ENCODE peak calls at places on chromosomes 2 and 18, in ten cellular contexts. One of them, this sample, is unnamed.

GRCh38 chr2:147331790-147332419 is 512.9 kb upstream of the ACVR2A start:
- DNase-seq in Kasumi-1: peak
- DNase-seq in right cardiac atrium: no peak
- DNase-seq in tibial artery: no peak
- DNase-seq in NCI-H446: peak
- DNase-seq in aorta: no peak
- DNase-seq in foreskin fibroblast: peak
- DNase-seq in NCI-H1694 treated with DMSO at 0.1 percent for 48 hours: peak
- DNase-seq in NCI-H1092 treated with DMSO at 0.1 percent for 48 hours: peak
- DNase-seq in NAMALWA: peak
- DNase-seq in this sample: no peak

GRCh38 chr2:23249348-23249747 is 135.6 kb upstream of the KLHL29 start:
- DNase-seq in Kasumi-1: no peak
- DNase-seq in right cardiac atrium: no peak
- DNase-seq in tibial artery: peak
- DNase-seq in NCI-H446: peak
- DNase-seq in aorta: peak
- DNase-seq in foreskin fibroblast: no peak
- DNase-seq in NCI-H1694 treated with DMSO at 0.1 percent for 48 hours: no peak
- DNase-seq in NCI-H1092 treated with DMSO at 0.1 percent for 48 hours: no peak
- DNase-seq in NAMALWA: no peak
- DNase-seq in this sample: no peak

GRCh38 chr2:226875438-226876225 is 39.8 kb downstream of the RHBDD1 start:
- DNase-seq in Kasumi-1: no peak
- DNase-seq in right cardiac atrium: no peak
- DNase-seq in tibial artery: no peak
- DNase-seq in NCI-H446: no peak
- DNase-seq in aorta: no peak
- DNase-seq in foreskin fibroblast: no peak
- DNase-seq in NCI-H1694 treated with DMSO at 0.1 percent for 48 hours: no peak
- DNase-seq in NCI-H1092 treated with DMSO at 0.1 percent for 48 hours: no peak
- DNase-seq in NAMALWA: no peak
- DNase-seq in this sample: no peak

GRCh38 chr18:44916429-44917183 is 235.9 kb downstream of the SETBP1 start:
- DNase-seq in Kasumi-1: no peak
- DNase-seq in right cardiac atrium: no peak
- DNase-seq in tibial artery: no peak
- DNase-seq in NCI-H446: no peak
- DNase-seq in aorta: no peak
- DNase-seq in foreskin fibroblast: no peak
- DNase-seq in NCI-H1694 treated with DMSO at 0.1 percent for 48 hours: no peak
- DNase-seq in NCI-H1092 treated with DMSO at 0.1 percent for 48 hours: no peak
- DNase-seq in NAMALWA: no peak
- DNase-seq in this sample: no peak

GRCh38 chr18:32026491-32027086 is 8.0 kb downstream of the RNF125 start:
- DNase-seq in Kasumi-1: no peak
- DNase-seq in right cardiac atrium: no peak
- DNase-seq in tibial artery: no peak
- DNase-seq in NCI-H446: no peak
- DNase-seq in aorta: no peak
- DNase-seq in foreskin fibroblast: no peak
- DNase-seq in NCI-H1694 treated with DMSO at 0.1 percent for 48 hours: no peak
- DNase-seq in NCI-H1092 treated with DMSO at 0.1 percent for 48 hours: no peak
- DNase-seq in NAMALWA: no peak
- DNase-seq in this sample: no peak

GRCh38 chr2:134623796-134624195 is 95.0 kb downstream of the TMEM163 start:
- DNase-seq in Kasumi-1: peak
- DNase-seq in right cardiac atrium: no peak
- DNase-seq in tibial artery: no peak
- DNase-seq in NCI-H446: no peak
- DNase-seq in aorta: no peak
- DNase-seq in foreskin fibroblast: no peak
- DNase-seq in NCI-H1694 treated with DMSO at 0.1 percent for 48 hours: no peak
- DNase-seq in NCI-H1092 treated with DMSO at 0.1 percent for 48 hours: no peak
- DNase-seq in NAMALWA: no peak
- DNase-seq in this sample: no peak

GRCh38 chr2:10762651-10763460 is 41.4 kb downstream of the ATP6V1C2 start:
- DNase-seq in Kasumi-1: no peak
- DNase-seq in right cardiac atrium: peak
- DNase-seq in tibial artery: no peak
- DNase-seq in NCI-H446: no peak
- DNase-seq in aorta: peak
- DNase-seq in foreskin fibroblast: no peak
- DNase-seq in NCI-H1694 treated with DMSO at 0.1 percent for 48 hours: no peak
- DNase-seq in NCI-H1092 treated with DMSO at 0.1 percent for 48 hours: no peak
- DNase-seq in NAMALWA: no peak
- DNase-seq in this sample: peak

GRCh38 chr18:3354506-3354905 is 92.6 kb downstream of the MYL12B start:
- DNase-seq in Kasumi-1: no peak
- DNase-seq in right cardiac atrium: no peak
- DNase-seq in tibial artery: no peak
- DNase-seq in NCI-H446: no peak
- DNase-seq in aorta: no peak
- DNase-seq in foreskin fibroblast: no peak
- DNase-seq in NCI-H1694 treated with DMSO at 0.1 percent for 48 hours: no peak
- DNase-seq in NCI-H1092 treated with DMSO at 0.1 percent for 48 hours: no peak
- DNase-seq in NAMALWA: no peak
- DNase-seq in this sample: no peak

GRCh38 chr2:110105608-110106467 is 9.8 kb downstream of the MALL start:
- DNase-seq in Kasumi-1: no peak
- DNase-seq in right cardiac atrium: no peak
- DNase-seq in tibial artery: no peak
- DNase-seq in NCI-H446: no peak
- DNase-seq in aorta: no peak
- DNase-seq in foreskin fibroblast: peak
- DNase-seq in NCI-H1694 treated with DMSO at 0.1 percent for 48 hours: no peak
- DNase-seq in NCI-H1092 treated with DMSO at 0.1 percent for 48 hours: no peak
- DNase-seq in NAMALWA: no peak
- DNase-seq in this sample: no peak

GRCh38 chr2:149877913-149878312 is 290.3 kb upstream of the MMADHC start:
- DNase-seq in Kasumi-1: no peak
- DNase-seq in right cardiac atrium: no peak
- DNase-seq in tibial artery: no peak
- DNase-seq in NCI-H446: no peak
- DNase-seq in aorta: no peak
- DNase-seq in foreskin fibroblast: no peak
- DNase-seq in NCI-H1694 treated with DMSO at 0.1 percent for 48 hours: no peak
- DNase-seq in NCI-H1092 treated with DMSO at 0.1 percent for 48 hours: no peak
- DNase-seq in NAMALWA: no peak
- DNase-seq in this sample: no peak

This sample was measured in chondrocyte.